ENCODE peak calls at places on chromosomes 5 and 9, in five cellular contexts. M is GM12878, J is K562, N is H1, B is HepG2. T is an unnamed sample.

GRCh38 chr9:72753261-72753893 is 199.5 kb downstream of the ALDH1A1 start:
- DNase-seq in M (no peak), J (no peak), N (no peak), B (no peak), T (no peak)

GRCh38 chr9:130298663-130299279 is 33.2 kb downstream of the HMCN2 start:
- DNase-seq in M (no peak), J (peak), N (peak), B (peak), T (no peak)

GRCh38 chr5:109352024-109352423 is 57.8 kb downstream of the PJA2 start:
- DNase-seq in M (no peak), J (no peak), N (no peak), B (no peak), T (no peak)

GRCh38 chr9:87327567-87328125 is 170.0 kb upstream of the DAPK1 start:
- DNase-seq in M (no peak), J (no peak), N (no peak), B (no peak), T (no peak)

GRCh38 chr5:130720355-130720754 is 444.7 kb downstream of the HINT1 start:
- DNase-seq in M (no peak), J (peak), N (no peak), B (peak), T (peak)

GRCh38 chr5:143400541-143401252 is 2.8 kb downstream of the NR3C1 start:
- DNase-seq in M (no peak), J (peak), N (no peak), B (no peak), T (no peak)

GRCh38 chr5:123367739-123368138 is 55.5 kb downstream of the CEP120 start:
- DNase-seq in M (no peak), J (no peak), N (no peak), B (no peak), T (no peak)

GRCh38 chr5:106205916-106206571 is 1464.7 kb downstream of the EFNA5 start:
- DNase-seq in M (no peak), J (no peak), N (no peak), B (no peak), T (no peak)

GRCh38 chr5:89572696-89573095 is 689.7 kb upstream of the MEF2C start:
- DNase-seq in M (no peak), J (peak), N (no peak), B (no peak), T (no peak)

GRCh38 chr9:95817205-95817604 is 58.3 kb upstream of the ERCC6L2 start:
- DNase-seq in M (no peak), J (no peak), N (no peak), B (no peak), T (no peak)

GRCh38 chr5:142584843-142585242 is 101.0 kb downstream of the FGF1 start:
- DNase-seq in M (no peak), J (no peak), N (no peak), B (no peak), T (no peak)

GRCh38 chr5:51156838-51157237 is 226.4 kb upstream of the ISL1 start:
- DNase-seq in M (no peak), J (no peak), N (no peak), B (no peak), T (no peak)

GRCh38 chr9:33029106-33029788 is 4.2 kb downstream of the DNAJA1 start:
- DNase-seq in M (no peak), J (no peak), N (no peak), B (peak), T (no peak)

GRCh38 chr9:69346596-69347390 is 21.8 kb downstream of the ENTREP1 start:
- DNase-seq in M (no peak), J (no peak), N (no peak), B (no peak), T (no peak)

GRCh38 chr5:9898319-9898718 is 268.2 kb upstream of the TAS2R1 start:
- DNase-seq in M (no peak), J (peak), N (peak), B (peak), T (peak)

GRCh38 chr9:73079326-73079725 is 72.3 kb upstream of the ANXA1 start:
- DNase-seq in M (no peak), J (no peak), N (no peak), B (peak), T (peak)

GRCh38 chr9:7368410-7369292 is 430.9 kb downstream of the DMAC1 start:
- DNase-seq in M (no peak), J (no peak), N (no peak), B (no peak), T (no peak)

GRCh38 chr5:156421798-156422197 is 94.8 kb downstream of the SGCD start:
- DNase-seq in M (no peak), J (no peak), N (no peak), B (no peak), T (no peak)

GRCh38 chr5:31098811-31099210 is 94.7 kb upstream of the CDH6 start:
- DNase-seq in M (no peak), J (no peak), N (no peak), B (no peak), T (no peak)

GRCh38 chr9:121331992-121332685 is 37.9 kb downstream of the STOM start:
- DNase-seq in M (no peak), J (no peak), N (no peak), B (no peak), T (no peak)

GRCh38 chr9:126379661-126380365 is 53.2 kb downstream of the MVB12B start:
- DNase-seq in M (no peak), J (no peak), N (no peak), B (no peak), T (no peak)

GRCh38 chr9:70589571-70590263 is 175.3 kb upstream of the KLF9 start:
- DNase-seq in M (no peak), J (no peak), N (no peak), B (no peak), T (no peak)

GRCh38 chr5:170248172-170248571 is 15.4 kb downstream of the C5orf58 start:
- DNase-seq in M (no peak), J (no peak), N (no peak), B (no peak), T (no peak)

GRCh38 chr5:52709171-52709925 is 78.4 kb upstream of the ITGA1 start:
- DNase-seq in M (no peak), J (no peak), N (no peak), B (peak), T (no peak)

GRCh38 chr5:73391441-73391871 is 57.1 kb downstream of the FOXD1 start:
- DNase-seq in M (no peak), J (no peak), N (no peak), B (no peak), T (no peak)

GRCh38 chr9:88952086-88952615 is 39.1 kb upstream of the S1PR3 start:
- DNase-seq in M (no peak), J (no peak), N (no peak), B (no peak), T (no peak)

GRCh38 chr9:90219548-90220118 is 423.0 kb downstream of the DIRAS2 start:
- DNase-seq in M (no peak), J (peak), N (peak), B (peak), T (no peak)

GRCh38 chr9:76704601-76705204 is 59.5 kb upstream of the PCA3 start:
- DNase-seq in M (peak), J (peak), N (no peak), B (peak), T (peak)

GRCh38 chr5:177389368-177390169 is 5.3 kb downstream of the SLC34A1 start:
- DNase-seq in M (peak), J (no peak), N (no peak), B (peak), T (peak)

GRCh38 chr9:22454021-22454420 is 7.4 kb downstream of the DMRTA1 start:
- DNase-seq in M (no peak), J (no peak), N (no peak), B (no peak), T (no peak)

GRCh38 chr5:66789434-66789833 is 193.2 kb downstream of the MAST4 start:
- DNase-seq in M (no peak), J (no peak), N (no peak), B (no peak), T (no peak)

GRCh38 chr5:149432861-149433462 is 53.9 kb upstream of the IL17B start:
- DNase-seq in M (no peak), J (no peak), N (no peak), B (no peak), T (no peak)

GRCh38 chr5:119368238-119368630 is 12.4 kb downstream of the TNFAIP8 start:
- DNase-seq in M (peak), J (no peak), N (no peak), B (no peak), T (no peak)

GRCh38 chr5:56490971-56491468 is 257.9 kb upstream of the ANKRD55 start:
- DNase-seq in M (no peak), J (peak), N (no peak), B (no peak), T (peak)

GRCh38 chr5:103919526-103919925 is 356.9 kb upstream of the NUDT12 start:
- DNase-seq in M (no peak), J (no peak), N (no peak), B (no peak), T (no peak)

DNA sequence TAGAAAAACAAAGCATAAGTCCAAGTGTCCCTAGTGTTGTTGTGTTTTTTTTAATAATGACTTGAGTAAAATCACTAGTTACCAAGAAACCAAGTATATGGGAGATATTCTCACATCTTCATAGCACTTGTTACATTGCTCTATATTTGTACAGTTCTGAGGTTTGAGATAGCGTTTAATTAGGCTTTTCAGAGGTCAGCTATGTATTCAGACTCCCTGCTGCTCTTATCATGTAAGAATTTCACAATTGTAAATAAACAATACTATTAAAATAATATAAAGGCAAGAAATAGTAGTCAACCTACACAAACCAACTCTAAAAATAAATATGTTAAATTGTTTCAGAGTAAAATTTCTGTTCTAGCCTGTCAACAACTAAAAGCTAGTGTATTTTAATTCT is 761.9 kb upstream of the FAM174A start:
- DNase-seq in M (no peak), J (no peak), N (no peak), B (no peak), T (no peak)
- TF ChIP-seq YY1 in M (no peak), J (no peak), N (no peak), B (no peak), T (no peak)

GRCh38 chr5:80487829-80488708 is at the start of gene FAM151B:
- DNase-seq in M (peak), J (peak), N (peak), B (peak), T (peak)
- TF ChIP-seq POLR2A in M (no peak), J (no peak), N (peak), B (peak), T (peak)

DNA sequence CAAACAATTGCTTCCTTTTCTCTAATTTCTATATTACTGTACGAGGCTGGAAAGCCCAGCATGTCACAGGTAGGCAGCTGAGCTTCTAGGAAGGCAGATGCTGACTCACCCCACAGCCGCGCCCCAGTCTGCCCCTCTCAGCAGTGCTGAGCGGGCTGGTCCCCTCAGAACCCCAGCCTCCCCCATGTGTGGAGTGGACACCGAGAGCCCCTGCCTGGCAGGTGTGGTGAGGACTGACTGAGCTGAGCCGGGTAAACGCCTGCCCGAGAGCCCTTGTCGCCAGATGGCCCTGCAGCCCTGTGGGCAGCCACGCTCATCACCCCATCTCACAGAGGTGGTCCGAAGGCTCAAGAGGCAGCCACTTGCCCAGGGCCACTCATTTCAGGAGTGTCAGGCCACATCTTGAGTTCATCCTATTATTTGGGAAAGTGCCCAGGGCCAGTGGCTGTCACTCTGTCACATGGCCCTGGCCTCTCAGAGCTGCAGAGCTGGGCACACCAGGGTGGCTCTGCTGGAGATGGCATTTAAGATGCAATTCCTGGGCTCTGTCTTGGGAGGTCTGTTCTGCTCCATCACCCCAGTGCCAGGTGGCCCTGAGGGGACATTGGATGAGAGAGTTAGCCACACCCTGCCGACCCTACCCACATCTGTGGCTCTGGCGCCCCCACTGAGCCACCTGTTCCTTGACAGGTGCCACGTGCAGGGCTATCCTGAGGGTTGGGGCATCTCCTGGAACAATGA is 12.5 kb downstream of the CARD19 start:
- DNase-seq in M (no peak), J (peak), N (no peak), B (no peak), T (no peak)
- TF ChIP-seq YY1 in M (no peak), J (no peak), N (no peak), B (no peak), T (no peak)

DNA sequence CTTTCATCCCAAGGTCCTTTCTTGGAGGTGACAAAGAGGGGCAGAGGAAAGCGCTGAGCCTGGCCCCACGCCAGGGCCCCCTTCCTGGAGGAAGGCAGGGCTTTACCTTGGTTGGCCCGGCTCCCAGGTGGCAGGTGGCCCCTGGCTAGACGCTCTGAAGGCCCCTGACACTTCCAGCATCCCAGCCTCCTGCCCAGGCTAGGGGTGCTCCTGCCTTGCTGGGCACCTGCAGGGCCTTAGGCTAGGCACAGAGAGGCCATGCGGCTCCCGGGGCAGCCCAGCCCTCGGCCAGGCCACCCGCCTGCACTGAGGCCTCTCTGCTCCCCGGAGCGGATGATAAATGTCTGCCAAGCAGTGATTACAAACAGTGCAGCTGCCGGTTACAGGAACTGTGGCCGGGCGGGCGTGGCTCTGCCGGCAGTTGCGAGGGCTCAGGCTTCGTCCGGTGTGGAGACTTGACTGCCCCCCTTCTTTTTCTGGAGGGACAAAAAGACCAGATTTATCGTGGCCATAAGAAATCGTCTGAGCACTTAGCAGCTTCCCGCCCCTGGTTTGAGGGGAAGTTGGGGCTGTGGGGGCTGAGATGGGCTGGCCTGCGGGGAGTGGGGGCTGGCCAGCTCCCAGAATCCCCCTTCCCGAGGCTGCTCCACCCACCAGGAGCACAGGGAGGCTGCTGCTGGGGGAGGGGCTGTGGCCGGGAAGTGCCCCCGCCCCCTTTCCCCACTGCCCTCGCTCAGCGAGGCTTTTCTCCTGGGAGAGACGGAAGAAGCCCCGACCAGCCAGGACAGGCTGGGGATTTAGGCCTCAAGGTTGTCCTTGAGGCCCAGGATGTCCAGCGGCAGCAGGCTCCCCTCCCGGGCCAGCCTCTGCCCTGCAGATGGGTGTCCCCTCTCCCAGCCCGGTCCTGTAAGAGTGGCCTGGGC is 31.6 kb upstream of the UBAC1 start:
- DNase-seq in M (no peak), J (peak), N (peak), B (peak), T (no peak)
- TF ChIP-seq POLR2A in M (peak), J (no peak), N (no peak), B (peak), T (no peak)

GRCh38 chr9:136661641-136662325 is 933 bp upstream of the EGFL7 start:
- DNase-seq in M (no peak), J (no peak), N (peak), B (no peak), T (no peak)
- TF ChIP-seq YY1 in M (no peak), J (no peak), N (no peak), B (no peak), T (no peak)

DNA sequence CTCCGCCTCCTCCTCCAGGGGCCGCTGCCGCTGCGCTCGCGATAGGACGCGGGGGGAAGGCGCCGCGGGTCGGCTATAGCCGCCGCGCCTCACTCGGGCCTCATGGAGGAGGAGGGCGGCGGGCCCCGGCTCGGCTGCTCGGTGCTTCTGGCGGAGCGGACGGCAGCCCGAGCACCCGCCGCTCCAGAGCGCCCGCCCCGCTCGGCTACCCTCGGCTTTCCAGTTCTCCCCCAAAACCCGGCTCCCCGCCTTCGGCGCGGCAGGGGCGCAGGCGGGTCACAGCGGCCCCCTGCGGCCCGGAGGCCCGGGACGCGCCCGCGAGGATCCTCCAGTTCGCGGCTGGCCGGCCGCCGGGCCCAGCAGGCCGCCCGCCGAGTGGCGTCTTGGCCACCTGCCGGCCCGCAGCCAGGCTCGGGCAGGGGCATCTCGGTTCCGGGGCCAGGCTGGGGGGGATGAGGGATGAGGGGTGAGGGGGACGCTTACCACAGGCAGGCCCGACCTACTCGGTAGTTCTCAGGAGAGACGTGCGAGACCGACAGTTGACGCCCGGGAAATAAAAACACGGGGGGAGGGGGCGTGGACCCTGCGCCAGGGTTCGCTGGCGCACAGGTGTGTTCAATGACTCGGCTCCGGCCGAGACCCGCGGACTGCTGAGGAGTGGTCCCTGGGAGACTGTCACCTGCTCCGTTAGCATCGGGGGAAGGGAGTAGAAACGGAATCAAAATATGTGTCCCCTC is at the start of gene PAIP1:
- DNase-seq in M (peak), J (peak), N (peak), B (peak), T (peak)
- TF ChIP-seq POLR2A in M (peak), J (peak), N (no peak), B (peak), T (no peak)

GRCh38 chr5:179763215-179763945 is 30.4 kb upstream of the LTC4S start:
- DNase-seq in M (no peak), J (peak), N (no peak), B (peak), T (peak)
- TF ChIP-seq YY1 in M (no peak), J (no peak), N (no peak), B (no peak), T (no peak)

GRCh38 chr9:135722365-135722764 is 20.4 kb downstream of the KCNT1 start:
- DNase-seq in M (no peak), J (no peak), N (no peak), B (no peak), T (no peak)
- TF ChIP-seq POLR2A in M (no peak), J (no peak), N (no peak), B (no peak), T (no peak)

DNA sequence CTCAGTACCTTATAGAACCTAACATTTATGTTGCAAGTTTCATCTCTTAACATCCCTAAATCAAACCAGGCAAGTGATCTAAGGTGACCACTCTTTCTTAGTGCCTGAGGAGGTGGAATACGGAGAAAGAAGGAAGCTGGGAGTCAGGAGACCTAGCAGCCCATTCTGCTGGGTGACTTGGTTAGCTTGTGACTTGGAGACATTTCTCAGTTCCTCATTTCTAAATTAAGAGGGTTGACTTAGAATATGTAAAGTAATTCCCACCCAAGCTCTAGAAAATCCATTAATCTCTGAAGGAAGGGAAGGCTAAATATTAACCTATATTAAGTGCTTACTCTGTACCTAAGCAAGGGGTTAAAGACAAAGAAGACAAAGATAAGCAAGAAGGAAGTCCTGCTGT is 110.2 kb upstream of the IQGAP2 start:
- DNase-seq in M (no peak), J (no peak), N (no peak), B (no peak), T (no peak)
- TF ChIP-seq YY1 in M (no peak), J (no peak), N (no peak), B (no peak), T (no peak)

T was measured in HCT116.